ENCODE peak calls at places on chromosomes 5 and 9, in seven cellular contexts. S is lower leg skin, L is astrocyte of the spinal cord, O is endothelial cell of umbilical vein, R is iPS-NIHi11, W is foreskin melanocyte, B is cardiac muscle cell. U is an unnamed sample.

GRCh38 chr9:118686940-118687339 is 682.3 kb downstream of the BRINP1 start:
- DNase-seq in S (no peak), L (no peak), O (peak; percentile 1), R (no peak), W (no peak), B (no peak), U (no peak)

GRCh38 chr5:81336528-81336927 is 35.1 kb downstream of the ZCCHC9 start:
- DNase-seq in S (no peak), L (peak; percentile 4), O (no peak), R (no peak), W (no peak), B (no peak), U (no peak)

GRCh38 chr9:28999806-29000205 is 1426.5 kb upstream of the C9orf72 start:
- DNase-seq in S (no peak), L (no peak), O (no peak), R (no peak), W (peak; percentile 29), B (no peak), U (no peak)

GRCh38 chr9:133320421-133320881 is 15.5 kb downstream of the SURF6 start:
- DNase-seq in S (no peak), L (no peak), O (no peak), R (peak; percentile 37), W (no peak), B (no peak), U (no peak)

GRCh38 chr5:4514067-4514648 is 626.0 kb upstream of the ADAMTS16 start:
- DNase-seq in S (no peak), L (no peak), O (no peak), R (no peak), W (no peak), B (no peak), U (no peak)

GRCh38 chr9:126461608-126462007 is 135.0 kb downstream of the MVB12B start:
- DNase-seq in S (no peak), L (no peak), O (no peak), R (no peak), W (no peak), B (no peak), U (no peak)

GRCh38 chr5:141050622-141051525 is at the start of gene PCDHB1:
- DNase-seq in S (no peak), L (no peak), O (no peak), R (peak; percentile 6), W (no peak), B (no peak), U (no peak)

GRCh38 chr5:169909945-169910344 is 70.3 kb downstream of the INSYN2B start:
- DNase-seq in S (no peak), L (no peak), O (no peak), R (no peak), W (no peak), B (no peak), U (no peak)

GRCh38 chr5:112762113-112762810 is 24.6 kb downstream of the APC start:
- DNase-seq in S (no peak), L (peak; percentile 49), O (no peak), R (no peak), W (no peak), B (peak; percentile 37), U (no peak)

GRCh38 chr9:35859310-35859994 is 10.7 kb downstream of the OR13J1 start:
- DNase-seq in S (peak; percentile 14), L (no peak), O (no peak), R (no peak), W (no peak), B (peak; percentile 6), U (no peak)

GRCh38 chr9:37663926-37664325 is 13.2 kb downstream of the FRMPD1 start:
- DNase-seq in S (no peak), L (no peak), O (no peak), R (no peak), W (no peak), B (no peak), U (no peak)

GRCh38 chr9:131605770-131606590 is 60.7 kb downstream of the PRRT1B start:
- DNase-seq in S (no peak), L (no peak), O (no peak), R (no peak), W (no peak), B (no peak), U (no peak)

GRCh38 chr5:137582218-137582617 is 83.1 kb upstream of the SPOCK1 start:
- DNase-seq in S (no peak), L (no peak), O (no peak), R (no peak), W (no peak), B (no peak), U (no peak)

GRCh38 chr9:112677040-112677439 is 40.9 kb downstream of the INIP start:
- DNase-seq in S (no peak), L (no peak), O (no peak), R (no peak), W (no peak), B (no peak), U (no peak)

GRCh38 chr5:79560774-79561524 is 47.0 kb upstream of the HOMER1 start:
- DNase-seq in S (no peak), L (peak; percentile 18), O (no peak), R (no peak), W (peak; percentile 58), B (peak; percentile 11), U (no peak)

GRCh38 chr5:78992136-78992535 is 7.0 kb upstream of the ARSB start:
- DNase-seq in S (no peak), L (no peak), O (no peak), R (no peak), W (no peak), B (no peak), U (no peak)

GRCh38 chr9:129550199-129550839 is 70.6 kb downstream of the C9orf50 start:
- DNase-seq in S (no peak), L (peak; percentile 89), O (peak; percentile 35), R (peak; percentile 79), W (no peak), B (peak; percentile 92), U (no peak)

GRCh38 chr5:94884294-94884693 is 265.8 kb downstream of the SLF1 start:
- DNase-seq in S (no peak), L (peak; percentile 22), O (no peak), R (peak; percentile 32), W (peak; percentile 27), B (peak; percentile 9), U (no peak)

GRCh38 chr5:39185761-39186160 is 33.6 kb downstream of the FYB1 start:
- DNase-seq in S (no peak), L (no peak), O (no peak), R (no peak), W (no peak), B (no peak), U (no peak)

GRCh38 chr9:1877951-1878350 is 137.2 kb upstream of the SMARCA2 start:
- DNase-seq in S (no peak), L (no peak), O (no peak), R (no peak), W (no peak), B (no peak), U (no peak)

GRCh38 chr5:78594946-78595921 is 53.3 kb downstream of the LHFPL2 start:
- DNase-seq in S (peak; percentile 44), L (peak; percentile 99), O (peak; percentile 97), R (no peak), W (peak; percentile 89), B (peak; percentile 98), U (no peak)

GRCh38 chr5:81506900-81507588 is 113.1 kb upstream of the ACOT12 start:
- DNase-seq in S (peak; percentile 58), L (peak; percentile 91), O (peak; percentile 94), R (peak; percentile 69), W (peak; percentile 73), B (peak; percentile 94), U (peak; percentile 9)

GRCh38 chr5:130337179-130337888 is 433.1 kb downstream of the CHSY3 start:
- DNase-seq in S (no peak), L (peak; percentile 65), O (peak; percentile 87), R (no peak), W (peak; percentile 58), B (peak; percentile 83), U (no peak)

GRCh38 chr5:92749943-92750342 is 831.1 kb downstream of the NR2F1-AS1 start:
- DNase-seq in S (no peak), L (peak; percentile 52), O (peak; percentile 20), R (peak; percentile 39), W (no peak), B (peak; percentile 31), U (peak; percentile 23)

GRCh38 chr5:1777281-1778137 is 22.1 kb downstream of the MRPL36 start:
- DNase-seq in S (no peak), L (no peak), O (no peak), R (no peak), W (no peak), B (no peak), U (no peak)

GRCh38 chr5:132295505-132296411 is 1.6 kb downstream of the SLC22A4 start:
- DNase-seq in S (no peak), L (no peak), O (peak; percentile 18), R (no peak), W (no peak), B (no peak), U (no peak)

GRCh38 chr9:114558027-114558675 is 29.4 kb upstream of the ATP6V1G1 start:
- DNase-seq in S (no peak), L (no peak), O (no peak), R (no peak), W (no peak), B (no peak), U (no peak)

GRCh38 chr5:77230727-77231469 is 20.4 kb downstream of the PDE8B start:
- DNase-seq in S (no peak), L (no peak), O (no peak), R (peak; percentile 28), W (no peak), B (no peak), U (no peak)

GRCh38 chr9:102550266-102550665 is 444.9 kb upstream of the CYLC2 start:
- DNase-seq in S (no peak), L (no peak), O (no peak), R (no peak), W (no peak), B (no peak), U (no peak)

GRCh38 chr9:87887661-87888480 is 5.2 kb downstream of the SPATA31E1 start:
- DNase-seq in S (no peak), L (no peak), O (no peak), R (no peak), W (no peak), B (no peak), U (no peak)

GRCh38 chr5:160230686-160231527 is 1.6 kb downstream of the FABP6 start:
- DNase-seq in S (peak; percentile 39), L (peak; percentile 56), O (no peak), R (no peak), W (no peak), B (peak; percentile 27), U (no peak)

GRCh38 chr5:16690243-16690839 is 73.5 kb upstream of the RETREG1 start:
- DNase-seq in S (no peak), L (peak; percentile 62), O (peak; percentile 55), R (peak; percentile 90), W (peak; percentile 46), B (peak; percentile 66), U (no peak)

GRCh38 chr5:154866841-154867240 is 8.4 kb downstream of the CNOT8 start:
- DNase-seq in S (no peak), L (no peak), O (no peak), R (no peak), W (no peak), B (no peak), U (no peak)

GRCh38 chr5:112316731-112317130 is 102.3 kb downstream of the EPB41L4A start:
- DNase-seq in S (no peak), L (no peak), O (no peak), R (no peak), W (no peak), B (no peak), U (no peak)

GRCh38 chr9:91785403-91785917 is 164.6 kb downstream of the ROR2 start:
- DNase-seq in S (no peak), L (no peak), O (no peak), R (no peak), W (no peak), B (no peak), U (no peak)

GRCh38 chr5:175557778-175558177 is 79.4 kb downstream of the SFXN1 start:
- DNase-seq in S (no peak), L (no peak), O (no peak), R (no peak), W (no peak), B (no peak), U (no peak)

GRCh38 chr9:69865986-69866385 is 45.4 kb downstream of the CFAP95 start:
- DNase-seq in S (no peak), L (no peak), O (peak; percentile 19), R (no peak), W (no peak), B (no peak), U (no peak)

GRCh38 chr5:119340597-119341218 is 15.1 kb upstream of the TNFAIP8 start:
- DNase-seq in S (no peak), L (no peak), O (no peak), R (no peak), W (no peak), B (no peak), U (no peak)

U was measured in iPS DF 19.7.